ENCODE peak calls at places on chromosome 4, in nine cellular contexts. S, I, Y, Q, G, D, F, T and R are unnamed samples.

GRCh38 chr4:118348886-118349285 is 3.9 kb downstream of the PRSS12 start:
- DNase-seq in Y (no peak), T (no peak), D (no peak), Q (no peak), G (no peak), F (no peak), S (no peak), I (no peak), R (no peak)

GRCh38 chr4:173135241-173135847 is 33.3 kb upstream of the GALNT7 start:
- DNase-seq in Y (no peak), Q (no peak), I (no peak), G (no peak), F (no peak), S (no peak), D (no peak), T (no peak), R (no peak)

GRCh38 chr4:76950846-76951321 is 1.3 kb downstream of the SEPTIN11 start:
- DNase-seq in T (no peak), D (no peak), F (no peak), Y (peak), S (no peak), G (peak), I (peak), Q (peak), R (no peak)

GRCh38 chr4:87192155-87192919 is 28.1 kb downstream of the KLHL8 start:
- DNase-seq in Y (no peak), S (no peak), T (no peak), I (no peak), D (no peak), Q (no peak), G (no peak), F (no peak), R (no peak)

GRCh38 chr4:145739840-145740239 is 59.9 kb downstream of the C4orf51 start:
- DNase-seq in Y (no peak), Q (no peak), F (no peak), G (no peak), S (no peak), D (no peak), I (no peak), T (no peak), R (no peak)

GRCh38 chr4:2182981-2183380 is 58.9 kb downstream of the HAUS3 start:
- DNase-seq in T (no peak), F (no peak), Y (no peak), Q (no peak), G (no peak), D (no peak), I (no peak), S (no peak), R (no peak)

GRCh38 chr4:51894246-51894645 is 51.3 kb downstream of the DCUN1D4 start:
- DNase-seq in F (no peak), S (no peak), Q (no peak), D (no peak), Y (no peak), T (no peak), G (no peak), I (peak), R (no peak)

GRCh38 chr4:155639674-155640529 is 26.7 kb upstream of the GUCY1A1 start:
- DNase-seq in Y (no peak), G (peak), T (no peak), I (peak), Q (no peak), D (no peak), F (no peak), S (no peak), R (no peak)

GRCh38 chr4:177349191-177349590 is 39.5 kb downstream of the NEIL3 start:
- DNase-seq in D (no peak), I (no peak), S (no peak), G (no peak), F (no peak), Y (no peak), Q (no peak), T (no peak), R (no peak)

GRCh38 chr4:3668825-3669552 is 97.2 kb upstream of the ADRA2C start:
- DNase-seq in S (no peak), Y (no peak), I (no peak), Q (no peak), G (no peak), F (no peak), T (no peak), D (no peak), R (no peak)

GRCh38 chr4:185567828-185568442 is 32.6 kb upstream of the PDLIM3 start:
- DNase-seq in I (peak), Q (no peak), S (no peak), D (peak), F (no peak), G (no peak), Y (peak), T (peak), R (peak)

GRCh38 chr4:6207602-6208001 is 7.3 kb upstream of the JAKMIP1 start:
- DNase-seq in F (no peak), S (no peak), T (no peak), Q (no peak), I (no peak), Y (no peak), G (no peak), D (no peak), R (no peak)

GRCh38 chr4:74451214-74451661 is 6.3 kb downstream of the AREG start:
- DNase-seq in I (peak), D (no peak), Q (no peak), Y (peak), G (no peak), S (no peak), F (no peak), T (no peak), R (no peak)

GRCh38 chr4:162323919-162324318 is 160.1 kb upstream of the FSTL5 start:
- DNase-seq in D (no peak), F (no peak), Y (no peak), G (no peak), Q (no peak), T (no peak), S (no peak), I (no peak), R (no peak)

GRCh38 chr4:38917481-38918025 is 49.9 kb downstream of the FAM114A1 start:
- DNase-seq in S (no peak), I (no peak), Q (no peak), T (no peak), F (no peak), Y (peak), G (no peak), D (no peak), R (no peak)

GRCh38 chr4:156830356-156830755 is 141.2 kb downstream of the PDGFC start:
- DNase-seq in Q (no peak), F (no peak), I (no peak), S (no peak), Y (no peak), D (no peak), G (no peak), T (no peak), R (no peak)

GRCh38 chr4:76896731-76897521 is 1.0 kb downstream of the SOWAHB start:
- DNase-seq in F (peak), G (peak), T (peak), Y (no peak), D (peak), I (peak), Q (peak), S (no peak), R (peak)

GRCh38 chr4:30103455-30103854 is 616.7 kb upstream of the PCDH7 start:
- DNase-seq in D (no peak), Q (no peak), Y (no peak), T (no peak), I (peak), F (no peak), G (no peak), S (no peak), R (no peak)

GRCh38 chr4:177381762-177382310 is 60.4 kb downstream of the AGA start:
- DNase-seq in Y (no peak), I (no peak), S (no peak), F (no peak), T (no peak), D (no peak), G (no peak), Q (no peak), R (no peak)

GRCh38 chr4:150826302-150826701 is 188.8 kb downstream of the LRBA start:
- DNase-seq in D (no peak), I (no peak), Q (no peak), S (no peak), G (no peak), T (no peak), F (no peak), Y (no peak), R (no peak)

GRCh38 chr4:1209821-1210220 is 37.4 kb upstream of the SPON2 start:
- DNase-seq in Q (no peak), I (peak), S (peak), D (no peak), F (no peak), T (peak), G (no peak), Y (no peak), R (peak)